ENCODE peak calls at places on chromosomes 7 and 10, in seven cellular contexts. T is vagina, I is Calu3, F is B cell, D is neural progenitor cell, X is osteoblast, M is activated B cell treated with CpG ODN at 0.5 μM for 24 hours. C is an unnamed sample.

GRCh38 chr7:4801839-4802231 is 26.4 kb downstream of the AP5Z1 start:
- DNase-seq in I (no peak), T (no peak), F (no peak), M (no peak), D (no peak), X (no peak), C (no peak)

GRCh38 chr10:34768261-34768971 is 46.7 kb downstream of the PARD3 start:
- DNase-seq in T (no peak), X (peak; percentile 70), F (no peak), M (no peak), I (peak; percentile 73), D (no peak), C (no peak)

GRCh38 chr10:118448744-118449143 is 106.6 kb upstream of the FAM204A start:
- DNase-seq in M (no peak), X (no peak), F (no peak), T (no peak), D (no peak), I (no peak), C (no peak)

GRCh38 chr10:116271593-116272496 is 1.2 kb downstream of the GFRA1 start:
- DNase-seq in F (peak; percentile 33), T (no peak), X (peak; percentile 93), D (peak; percentile 57), M (no peak), I (no peak), C (no peak)

GRCh38 chr7:100053201-100053600 is 3.6 kb downstream of the ZSCAN21 start:
- DNase-seq in D (peak; percentile 23), X (peak; percentile 93), I (peak; percentile 40), M (no peak), T (no peak), F (peak; percentile 21), C (no peak)

GRCh38 chr10:18699849-18700554 is 40.8 kb downstream of the ARL5B start:
- DNase-seq in M (no peak), I (no peak), T (no peak), X (no peak), F (no peak), D (no peak), C (no peak)

GRCh38 chr7:31335161-31335888 is 5.2 kb downstream of the NEUROD6 start:
- DNase-seq in F (no peak), D (no peak), I (no peak), X (no peak), T (no peak), M (no peak), C (no peak)

GRCh38 chr10:26486304-26486703 is 48.2 kb downstream of the APBB1IP start:
- DNase-seq in I (no peak), X (peak; percentile 82), F (no peak), T (no peak), D (no peak), M (no peak), C (no peak)

GRCh38 chr7:22688034-22688433 is 39.0 kb upstream of the IL6 start:
- DNase-seq in F (no peak), D (no peak), T (no peak), X (no peak), I (no peak), M (no peak), C (no peak)

GRCh38 chr10:76488602-76489001 is 1057.2 kb downstream of the LRMDA start:
- DNase-seq in I (no peak), M (no peak), D (no peak), F (no peak), X (no peak), T (no peak), C (no peak)

GRCh38 chr7:45075871-45076796 is 12.6 kb downstream of the NACAD start:
- DNase-seq in F (no peak), M (no peak), X (peak; percentile 65), I (no peak), D (no peak), T (no peak), C (no peak)

GRCh38 chr10:37803269-37803668 is 54.1 kb downstream of the ZNF248 start:
- DNase-seq in F (no peak), X (no peak), D (no peak), I (no peak), M (no peak), T (no peak), C (no peak)

GRCh38 chr10:47278720-47279119 is 21.3 kb upstream of the GDF10 start:
- DNase-seq in I (no peak), M (no peak), D (no peak), T (peak; percentile 74), F (no peak), X (no peak), C (no peak)

GRCh38 chr10:126017961-126018560 is 121.7 kb downstream of the FANK1 start:
- DNase-seq in I (no peak), F (no peak), T (no peak), M (no peak), D (no peak), X (no peak), C (no peak)

GRCh38 chr10:78656815-78657621 is 411.7 kb upstream of the ZMIZ1 start:
- DNase-seq in X (no peak), M (no peak), F (no peak), D (peak; percentile 98), T (no peak), I (no peak), C (no peak)

GRCh38 chr10:78654047-78654590 is 414.6 kb upstream of the ZMIZ1 start:
- DNase-seq in T (no peak), X (no peak), M (no peak), F (no peak), I (no peak), D (no peak), C (no peak)

GRCh38 chr10:78656397-78656796 is 412.4 kb upstream of the ZMIZ1 start:
- DNase-seq in I (no peak), F (no peak), M (no peak), X (no peak), T (no peak), D (peak; percentile 30), C (no peak)

GRCh38 chr10:78657622-78658165 is 411.1 kb upstream of the ZMIZ1 start:
- DNase-seq in T (no peak), X (peak; percentile 93), M (peak; percentile 33), F (peak; percentile 56), I (peak; percentile 93), D (peak; percentile 67), C (no peak)

DNA sequence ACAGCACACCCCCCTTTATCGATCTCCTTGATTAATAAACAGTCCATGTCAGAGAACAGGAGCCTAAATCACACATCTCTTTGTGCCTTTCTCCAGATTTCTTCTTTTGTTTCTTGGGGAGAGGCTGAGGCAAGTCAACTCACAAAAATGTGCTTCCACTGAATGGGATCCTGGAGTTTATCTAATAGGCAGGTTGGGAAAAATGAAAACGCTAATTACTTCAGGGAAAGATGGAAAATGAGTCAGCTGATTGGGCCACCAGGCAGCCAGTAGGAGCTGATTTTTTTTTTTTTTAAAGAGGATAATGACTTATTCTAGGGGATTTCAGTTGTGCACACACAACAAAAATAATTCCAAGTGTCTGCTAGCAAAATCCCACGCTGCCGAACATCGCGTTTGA is 412.8 kb upstream of the ZMIZ1 start:
- DNase-seq in D (no peak), T (no peak), F (no peak), X (no peak), I (no peak), M (no peak), C (no peak)
- TF ChIP-seq CTCF in D (no peak), T (no peak), F (no peak), X (no peak), I (no peak), M (no peak), C (no peak)

DNA sequence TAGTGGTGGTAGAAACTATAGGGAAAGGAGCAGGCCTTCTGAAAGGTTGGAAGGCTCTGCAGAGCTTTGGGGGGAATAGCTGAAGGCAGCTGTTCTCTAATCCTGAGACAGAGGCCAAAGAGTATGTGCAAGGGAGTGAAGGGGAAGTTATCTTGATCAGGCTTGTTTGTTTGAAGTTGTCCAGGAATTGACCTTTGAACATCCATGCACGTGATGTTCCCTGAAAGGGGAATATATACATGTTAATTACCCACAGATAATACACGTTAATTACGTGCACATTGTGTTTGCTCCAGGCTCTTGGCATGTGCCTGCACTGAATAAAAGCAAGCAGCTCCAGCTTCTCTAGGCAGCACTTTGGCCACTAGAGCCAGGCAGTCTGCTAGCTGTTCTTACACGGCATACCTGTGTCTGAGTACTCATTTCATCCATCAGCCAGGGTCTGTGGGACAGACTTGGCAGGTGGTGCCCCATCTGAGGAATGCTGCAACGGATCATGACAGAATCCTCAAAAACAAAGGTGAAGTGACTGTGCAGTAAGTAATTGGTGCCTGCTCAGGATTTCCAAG is 18.0 kb upstream of the STARD3NL start:
- DNase-seq in D (no peak), F (no peak), I (no peak), X (no peak), T (no peak), M (no peak), C (no peak)
- TF ChIP-seq CTCF in D (no peak), F (no peak), I (no peak), X (no peak), T (no peak), M (no peak), C (no peak)

GRCh38 chr10:132556994-132557441 is 19.4 kb downstream of the INPP5A start:
- DNase-seq in I (no peak), T (no peak), F (no peak), X (no peak), M (no peak), D (no peak), C (peak; percentile 85)

GRCh38 chr10:132559538-132559937 is 22.0 kb downstream of the INPP5A start:
- DNase-seq in I (no peak), T (no peak), D (no peak), M (no peak), X (no peak), F (no peak), C (peak; percentile 22)

GRCh38 chr10:132558516-132559413 is 21.2 kb downstream of the INPP5A start:
- DNase-seq in M (no peak), T (no peak), D (no peak), I (no peak), F (no peak), X (no peak), C (peak; percentile 93)

GRCh38 chr10:132555648-132556575 is 18.3 kb downstream of the INPP5A start:
- DNase-seq in T (no peak), F (peak; percentile 81), X (no peak), D (no peak), I (no peak), M (no peak), C (peak; percentile 79)

GRCh38 chr10:132557696-132558515 is 20.3 kb downstream of the INPP5A start:
- DNase-seq in X (no peak), F (no peak), T (no peak), D (no peak), I (no peak), M (no peak), C (peak; percentile 86)
- TF ChIP-seq CTCF in X (no peak), F (no peak), T (no peak), D (no peak), I (no peak), M (no peak), C (no peak)

DNA sequence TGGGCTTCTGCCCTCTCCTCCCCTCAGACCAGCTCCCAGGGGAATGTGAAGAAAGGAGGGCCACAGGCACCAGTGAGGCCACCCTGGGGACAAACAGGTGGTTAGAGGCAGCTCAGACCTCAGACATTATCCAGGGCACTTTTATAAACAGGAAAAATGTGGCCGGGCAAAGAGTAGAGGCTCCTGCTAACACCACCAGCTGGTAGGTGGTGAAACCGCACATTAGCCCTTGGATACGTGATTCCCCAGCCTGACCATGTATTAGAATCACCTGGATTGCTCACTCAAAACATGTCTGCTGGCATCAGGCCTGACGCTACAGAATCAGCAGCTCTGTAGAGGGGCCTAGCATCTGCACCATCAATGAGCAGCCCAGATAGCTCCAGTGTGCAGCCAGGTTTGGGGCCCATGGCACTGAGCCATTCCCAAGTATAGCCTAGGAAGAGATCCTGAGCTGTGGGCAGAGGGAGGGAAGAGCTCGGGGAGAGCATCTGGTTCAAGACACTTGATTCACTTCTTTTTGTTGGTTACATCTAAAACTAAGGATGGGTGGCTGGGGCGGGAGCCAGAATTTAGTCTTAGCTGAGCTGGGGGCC is 37.1 kb downstream of the GPR26 start:
- DNase-seq in F (no peak), D (no peak), M (no peak), T (no peak), X (no peak), I (no peak), C (no peak)
- TF ChIP-seq CTCF in F (no peak), D (no peak), M (no peak), T (no peak), X (no peak), I (no peak), C (no peak)

C was measured in chondrocyte.